ENCODE peak calls at places on chromosomes 7 and 10, in six cellular contexts. S is GM13976, V is fibroblast of lung, Z is GM13977, C is fibroblast of the aortic adventitia, T is AG04449. K is an unnamed sample.

GRCh38 chr10:58438340-58438739 is 53.1 kb downstream of the TFAM start:
- DNase-seq in S (no peak), V (peak; percentile 86), Z (no peak), C (peak; percentile 92), T (peak; percentile 67), K (no peak)

GRCh38 chr10:5433182-5433581 is 20.8 kb downstream of the NET1 start:
- DNase-seq in S (no peak), V (no peak), Z (no peak), C (no peak), T (no peak), K (no peak)

GRCh38 chr10:11106621-11107374 is 89.1 kb downstream of the CELF2 start:
- DNase-seq in S (peak; percentile 34), V (no peak), Z (no peak), C (no peak), T (no peak), K (no peak)

GRCh38 chr7:113086431-113086888 is at the start of gene GPR85:
- DNase-seq in S (peak; percentile 63), V (peak; percentile 73), Z (peak; percentile 44), C (peak; percentile 74), T (no peak), K (peak; percentile 37)

GRCh38 chr7:157151626-157152339 is 13.1 kb downstream of the UBE3C start:
- DNase-seq in S (no peak), V (no peak), Z (no peak), C (no peak), T (no peak), K (no peak)

GRCh38 chr7:43554423-43554822 is 28.5 kb upstream of the STK17A start:
- DNase-seq in S (no peak), V (no peak), Z (no peak), C (no peak), T (no peak), K (no peak)

GRCh38 chr10:33196710-33197406 is 137.6 kb downstream of the NRP1 start:
- DNase-seq in S (no peak), V (peak; percentile 37), Z (no peak), C (no peak), T (no peak), K (no peak)

GRCh38 chr10:79202188-79203013 is 133.6 kb downstream of the ZMIZ1 start:
- DNase-seq in S (peak; percentile 69), V (peak; percentile 47), Z (peak; percentile 49), C (peak; percentile 55), T (no peak), K (peak; percentile 55)

GRCh38 chr7:78499966-78500365 is 701.4 kb downstream of the PHTF2 start:
- DNase-seq in S (no peak), V (no peak), Z (no peak), C (no peak), T (no peak), K (no peak)

GRCh38 chr10:74925716-74926115 is 99.3 kb downstream of the KAT6B start:
- DNase-seq in S (no peak), V (no peak), Z (no peak), C (no peak), T (no peak), K (no peak)

GRCh38 chr10:132463333-132464255 is 66.6 kb downstream of the PWWP2B start:
- DNase-seq in S (no peak), V (peak; percentile 23), Z (peak; percentile 41), C (peak; percentile 47), T (no peak), K (no peak)

GRCh38 chr10:34254596-34254995 is 560.5 kb downstream of the PARD3 start:
- DNase-seq in S (no peak), V (peak; percentile 50), Z (no peak), C (peak; percentile 59), T (no peak), K (peak; percentile 8)

GRCh38 chr10:66767707-66768106 is 158.1 kb upstream of the LRRTM3 start:
- DNase-seq in S (no peak), V (no peak), Z (no peak), C (no peak), T (no peak), K (no peak)

GRCh38 chr10:92110039-92110794 is 180.7 kb downstream of the CPEB3 start:
- DNase-seq in S (no peak), V (peak; percentile 51), Z (no peak), C (peak; percentile 57), T (no peak), K (no peak)

GRCh38 chr7:127189074-127189473 is 63.7 kb downstream of the GRM8 start:
- DNase-seq in S (no peak), V (no peak), Z (no peak), C (no peak), T (no peak), K (no peak)

GRCh38 chr7:41889040-41889439 is 186.2 kb upstream of the INHBA start:
- DNase-seq in S (no peak), V (no peak), Z (no peak), C (no peak), T (no peak), K (peak; percentile 8)
- TF ChIP-seq CTCF in S (peak; percentile 4), V (no peak), Z (no peak), C (no peak), T (no peak), K (peak; percentile 3)

GRCh38 chr10:103276941-103277712 is at the start of gene INA:
- DNase-seq in S (peak; percentile 73), V (peak; percentile 30), Z (peak; percentile 75), C (peak; percentile 20), T (no peak), K (peak; percentile 69)
- TF ChIP-seq CTCF in S (no peak), V (no peak), Z (peak; percentile 27), C (no peak), T (no peak), K (no peak)

GRCh38 chr10:63866075-63866746 is 345.0 kb downstream of the REEP3 start:
- DNase-seq in S (peak; percentile 65), V (peak; percentile 58), Z (peak; percentile 66), C (peak; percentile 61), T (peak; percentile 9), K (peak; percentile 72)
- TF ChIP-seq CTCF in S (peak; percentile 88), V (peak; percentile 88), Z (peak; percentile 82), C (peak; percentile 89), T (peak; percentile 77), K (peak; percentile 81)

GRCh38 chr10:52066383-52066782 is 247.7 kb upstream of the DKK1 start:
- DNase-seq in S (no peak), V (no peak), Z (no peak), C (no peak), T (no peak), K (no peak)
- TF ChIP-seq CTCF in S (no peak), V (no peak), Z (no peak), C (no peak), T (no peak), K (no peak)

DNA sequence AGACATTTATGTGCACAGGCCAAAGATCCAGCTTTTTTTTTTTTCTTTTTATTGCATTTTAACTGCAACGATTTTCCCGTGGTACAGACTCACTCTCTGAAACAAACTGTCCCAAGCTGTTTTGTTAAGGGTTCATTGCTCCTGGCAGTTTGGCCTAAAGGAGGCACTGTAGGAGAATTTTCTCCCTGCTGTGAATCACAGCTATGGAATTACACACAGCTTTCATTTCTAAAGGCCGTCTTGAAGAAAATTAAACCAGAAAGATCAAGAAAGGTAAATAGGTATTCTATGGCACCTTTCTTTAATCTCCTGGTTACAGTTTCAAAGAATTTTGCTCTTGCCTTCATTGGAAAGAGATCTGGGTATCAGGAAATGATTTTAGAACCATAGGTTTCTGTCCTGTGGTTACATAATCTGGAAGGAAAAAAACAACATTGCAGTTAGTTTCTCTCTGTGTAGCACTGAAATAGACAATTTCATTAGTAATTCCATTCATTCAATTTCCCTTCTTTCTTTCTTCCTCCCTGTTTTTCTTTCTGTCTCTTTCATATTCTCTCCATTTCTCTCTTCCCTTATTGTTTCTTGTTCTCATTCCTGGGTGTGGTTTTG is 51.2 kb downstream of the PDK4 start:
- DNase-seq in S (no peak), V (peak; percentile 86), Z (no peak), C (peak; percentile 75), T (no peak), K (no peak)
- TF ChIP-seq CTCF in S (peak; percentile 27), V (peak; percentile 92), Z (peak; percentile 30), C (peak; percentile 84), T (peak; percentile 61), K (peak; percentile 41)

DNA sequence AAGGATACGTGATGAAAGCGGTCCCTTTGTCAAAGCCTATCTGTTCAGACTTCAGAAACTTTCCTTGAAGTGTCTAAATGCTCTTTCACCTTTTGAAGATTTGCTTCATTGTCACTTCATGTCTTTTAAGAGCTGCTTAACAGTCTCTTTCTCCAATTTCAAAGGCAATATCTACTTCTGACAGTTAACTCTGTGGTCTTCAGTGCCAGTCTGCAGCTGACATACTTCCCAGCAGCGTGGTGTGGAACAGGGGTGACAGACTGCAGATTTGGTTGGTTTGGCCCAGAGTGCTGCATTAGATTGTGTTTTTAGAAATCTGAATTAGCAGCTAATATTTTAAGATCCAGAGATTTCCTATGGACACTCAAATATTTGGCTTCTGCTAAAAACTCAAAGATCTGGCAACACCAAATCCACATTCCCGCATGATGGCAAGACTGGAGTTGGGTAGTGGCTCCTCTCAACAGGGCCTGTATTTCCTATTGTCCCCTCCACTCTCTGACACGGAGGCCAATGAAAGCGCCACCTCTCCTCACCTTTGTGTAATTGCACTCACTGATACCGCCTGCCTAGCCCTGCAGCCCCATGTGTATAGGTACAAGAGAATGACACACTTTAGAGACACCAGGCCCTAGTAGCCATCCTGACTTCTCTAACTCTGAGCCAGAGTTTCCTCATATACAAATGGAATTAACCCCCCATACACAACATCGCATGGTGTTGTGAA is 11.5 kb downstream of the SCRN1 start:
- DNase-seq in S (no peak), V (no peak), Z (no peak), C (no peak), T (no peak), K (no peak)
- TF ChIP-seq CTCF in S (no peak), V (no peak), Z (no peak), C (no peak), T (no peak), K (no peak)

DNA sequence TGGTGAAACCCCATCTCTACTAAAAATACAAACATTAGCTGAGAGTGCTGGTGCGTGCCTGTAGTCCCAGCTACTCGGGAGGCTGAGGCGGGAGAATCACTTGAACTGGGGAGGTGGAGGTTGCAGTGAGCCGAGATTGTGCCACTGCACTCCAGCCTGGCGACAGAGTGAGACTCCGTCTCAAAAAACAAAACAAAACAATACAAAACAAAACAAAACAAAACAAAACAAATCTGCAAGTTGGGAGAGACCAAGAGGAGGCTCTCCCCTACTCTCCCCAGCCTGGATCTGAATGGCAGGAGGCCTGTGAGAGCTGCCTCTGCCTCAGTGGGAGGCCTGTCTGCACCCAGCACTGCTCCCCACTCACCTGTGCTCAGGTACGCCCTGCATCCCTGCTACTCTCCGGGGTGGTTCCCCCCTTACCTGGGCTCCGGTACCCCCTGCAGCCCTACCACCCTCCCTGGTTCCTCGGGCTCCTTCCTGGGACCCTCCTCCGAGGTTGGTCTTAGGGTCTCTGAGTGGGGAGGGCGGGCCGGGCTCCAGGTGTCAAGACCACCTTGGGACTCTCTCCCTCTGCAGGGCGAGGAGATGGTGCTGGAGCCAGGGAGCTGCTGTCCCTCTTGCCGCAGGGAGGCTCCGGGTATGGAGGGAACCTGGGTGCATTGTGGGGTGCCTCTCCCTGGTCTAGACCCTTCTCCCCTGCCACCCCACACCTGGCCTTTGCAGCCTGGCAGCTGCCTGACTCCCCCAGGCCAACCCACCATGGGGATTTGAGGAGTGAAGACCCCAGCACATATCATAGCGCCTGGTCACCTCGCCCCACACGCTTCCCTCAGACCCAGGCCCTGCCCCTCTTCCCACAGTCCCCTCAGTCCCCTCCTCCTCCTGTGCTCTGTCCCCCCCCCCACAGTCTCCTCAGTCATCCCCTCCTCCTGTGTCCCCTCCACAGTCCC is 9.5 kb upstream of the ZNF862 start:
- DNase-seq in S (no peak), V (no peak), Z (peak; percentile 23), C (no peak), T (no peak), K (no peak)
- TF ChIP-seq CTCF in S (no peak), V (no peak), Z (no peak), C (no peak), T (no peak), K (no peak)

K was measured in GM20000.